ENCODE peak calls at places on chromosomes 3 and 15, in five cellular contexts. A, M, Y, Z and N are unnamed samples. For H3K4me1, the result is how much of the 10 kb centered on the place peaks cover.

GRCh38 chr3:4314688-4315087 is 11.5 kb downstream of the SETMAR start:
- DNase-seq in Y (no peak), Z (no peak), A (no peak), M (no peak), N (no peak)

GRCh38 chr3:62467936-62468722 is 94.8 kb upstream of the FEZF2 start:
- DNase-seq in A (no peak), Y (no peak), Z (no peak), M (no peak), N (no peak)

GRCh38 chr15:86630946-86631345 is 551.3 kb downstream of the AGBL1 start:
- DNase-seq in Y (no peak), Z (no peak), A (no peak), M (no peak), N (no peak)

GRCh38 chr15:45449878-45450277 is 71.5 kb upstream of the GATM start:
- DNase-seq in Y (no peak), Z (no peak), A (peak), M (no peak), N (peak)

GRCh38 chr3:124346487-124346886 is 354.6 kb upstream of the ROPN1 start:
- DNase-seq in A (no peak), Y (no peak), M (no peak), Z (no peak), N (no peak)

GRCh38 chr3:195768831-195769303 is 42.9 kb downstream of the MUC4 start:
- DNase-seq in M (no peak), A (no peak), Z (no peak), Y (no peak), N (peak)

GRCh38 chr3:121735047-121735696 is 14.4 kb downstream of the GOLGB1 start:
- DNase-seq in Y (no peak), M (no peak), A (no peak), Z (no peak), N (no peak)

GRCh38 chr15:66774001-66774814 is 72.2 kb downstream of the SMAD6 start:
- DNase-seq in Y (peak), A (peak), M (peak), Z (peak), N (peak)

GRCh38 chr3:33911525-33912322 is 113.3 kb downstream of the PDCD6IP start:
- DNase-seq in Y (no peak), Z (no peak), A (no peak), M (no peak), N (no peak)

GRCh38 chr3:45572755-45573154 is 21.8 kb upstream of the LIMD1 start:
- DNase-seq in Y (peak), A (no peak), M (no peak), Z (no peak), N (no peak)

GRCh38 chr3:150779402-150779858 is 16.5 kb upstream of the SIAH2 start:
- DNase-seq in A (no peak), Y (no peak), Z (no peak), M (no peak), N (peak)

GRCh38 chr3:45176912-45177311 is 30.7 kb upstream of the CDCP1 start:
- DNase-seq in A (no peak), M (no peak), Y (no peak), Z (no peak), N (no peak)

GRCh38 chr3:8970971-8971589 is 7.8 kb upstream of the RAD18 start:
- DNase-seq in A (peak), Z (peak), Y (no peak), M (no peak), N (no peak)

GRCh38 chr15:41494190-41494921 is 682 bp downstream of the ITPKA start:
- DNase-seq in M (no peak), Y (no peak), Z (no peak), A (peak), N (peak)

GRCh38 chr3:197028711-197029510 is 706 bp downstream of the MELTF start:
- DNase-seq in A (peak), Z (no peak), M (peak), Y (no peak), N (no peak)

GRCh38 chr3:175426805-175427204 is 567.7 kb downstream of the NAALADL2 start:
- DNase-seq in A (no peak), Y (no peak), M (no peak), Z (no peak), N (no peak)

GRCh38 chr3:2098398-2099027 is at the start of gene CNTN4:
- DNase-seq in Z (peak), Y (peak), M (peak), A (no peak), N (peak)

GRCh38 chr3:37310666-37311050 is 136.3 kb upstream of the LRRFIP2 start:
- DNase-seq in Y (no peak), Z (no peak), M (no peak), A (no peak), N (no peak)

GRCh38 chr3:72187131-72187530 is 402.2 kb upstream of the PROK2 start:
- DNase-seq in Z (no peak), Y (no peak), A (no peak), M (no peak), N (no peak)

GRCh38 chr3:39051649-39052557 is at the start of the genes SCN11A and WDR48:
- DNase-seq in M (peak), Z (peak), A (peak), Y (peak), N (peak)

GRCh38 chr15:59401810-59402569 is 29.3 kb upstream of the MYO1E start:
- DNase-seq in Y (no peak), M (no peak), Z (no peak), A (peak), N (no peak)

DNA sequence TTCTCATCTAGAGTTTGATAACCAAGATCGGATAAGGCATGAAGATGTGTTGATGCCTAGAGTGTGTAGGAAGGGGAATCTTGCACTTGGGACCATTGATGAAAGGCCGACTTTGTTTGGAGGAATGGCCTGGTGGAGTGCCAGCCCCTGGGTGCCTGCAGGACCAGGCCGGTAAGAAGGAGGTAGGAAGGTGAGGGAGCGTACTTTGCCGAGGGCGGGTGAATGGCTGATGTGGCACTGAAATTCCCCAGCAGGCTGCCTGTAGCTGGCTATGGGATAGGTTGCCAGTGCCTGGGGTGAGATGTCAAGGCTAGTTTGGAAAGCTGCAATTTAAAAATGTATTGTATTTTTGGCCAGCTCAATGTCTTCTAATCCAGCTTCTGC is 244.5 kb upstream of the ZPLD1 start:
- DNase-seq in Y (no peak), Z (no peak), A (no peak), M (no peak), N (no peak)
- H3K4me1 ChIP-seq in Y (under half), Z (under half), A (under half), M (under half), N (under half)

GRCh38 chr3:190863119-190863465 is 598 bp upstream of the GMNC start:
- DNase-seq in A (no peak), Y (no peak), M (no peak), Z (no peak), N (no peak)

GRCh38 chr3:190864002-190864401 is 1.5 kb upstream of the GMNC start:
- DNase-seq in M (no peak), Z (no peak), A (no peak), Y (no peak), N (no peak)

GRCh38 chr3:190862209-190863118 is at the start of gene GMNC:
- DNase-seq in M (peak), Y (peak), A (peak), Z (peak), N (peak)

GRCh38 chr3:190865419-190865818 is 2.9 kb upstream of the GMNC start:
- DNase-seq in M (no peak), Y (no peak), Z (no peak), A (no peak), N (no peak)

GRCh38 chr3:190865828-190866227 is 3.3 kb upstream of the GMNC start:
- DNase-seq in Z (no peak), M (no peak), A (no peak), Y (no peak), N (no peak)
- TF ChIP-seq CTCF in Z (no peak), M (no peak), A (no peak), Y (no peak), N (peak)

DNA sequence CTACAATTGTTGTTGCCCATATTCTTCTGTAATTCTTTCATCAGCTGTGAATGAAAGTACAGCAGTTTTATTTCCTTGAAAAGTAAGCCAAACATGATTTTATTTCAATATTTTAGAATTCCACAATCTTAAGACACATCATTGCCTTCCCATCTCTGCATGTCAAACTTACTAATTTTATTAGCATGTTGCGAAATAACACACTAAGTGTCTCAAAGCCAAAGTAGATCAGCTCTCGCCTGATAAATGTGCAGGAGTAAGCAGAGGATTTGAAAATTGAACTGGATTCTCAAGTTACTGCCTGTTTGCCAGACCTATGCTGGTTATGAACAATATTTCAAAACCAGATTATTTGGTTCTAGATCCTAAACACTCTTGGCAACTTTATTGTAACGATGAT is 25.7 kb downstream of the TGFBR2 start:
- DNase-seq in M (no peak), Z (no peak), A (no peak), Y (no peak), N (no peak)
- H3K4me1 ChIP-seq in M (under half), Z (under half), A (half or more), Y (half or more), N (under half)

GRCh38 chr3:50337175-50337861 is 3.3 kb downstream of the RASSF1 start:
- DNase-seq in M (peak), Z (peak), A (peak), Y (peak), N (peak)
- TF ChIP-seq CTCF in M (no peak), Z (no peak), A (no peak), Y (no peak), N (no peak)

DNA sequence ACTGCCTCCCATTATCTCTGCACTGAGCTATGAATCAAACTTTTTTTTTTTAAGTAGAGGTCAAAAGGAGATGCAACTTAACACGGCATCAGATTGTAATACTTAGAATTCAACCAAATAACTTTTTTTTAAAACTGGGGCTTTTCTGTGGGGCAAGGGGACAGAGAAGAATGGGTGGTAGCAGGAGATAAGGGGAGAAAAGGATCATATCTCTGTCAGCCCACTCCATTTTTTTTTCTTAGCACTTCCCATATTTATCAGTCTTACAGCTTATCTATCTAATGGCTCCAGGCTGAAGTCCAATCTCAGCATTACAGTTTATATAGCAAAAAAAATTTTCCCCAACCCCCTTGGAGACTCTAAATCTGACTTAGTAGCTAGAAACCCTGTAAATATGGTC is 69.3 kb downstream of the PIK3R4 start:
- DNase-seq in M (no peak), Z (no peak), A (no peak), Y (no peak), N (no peak)
- H3K4me1 ChIP-seq in M (under half), Z (under half), A (under half), Y (under half), N (under half)

GRCh38 chr15:43492266-43492665 is 690 bp downstream of the TP53BP1 start:
- DNase-seq in M (no peak), Z (no peak), A (no peak), Y (no peak), N (no peak)

GRCh38 chr15:43493687-43494472 is 924 bp upstream of the TP53BP1 start:
- DNase-seq in Y (no peak), Z (no peak), M (no peak), A (no peak), N (no peak)

GRCh38 chr15:43488790-43489585 is 4.0 kb downstream of the TP53BP1 start:
- DNase-seq in Y (no peak), Z (no peak), A (no peak), M (no peak), N (no peak)

GRCh38 chr15:43487271-43487895 is 5.6 kb downstream of the TP53BP1 start:
- DNase-seq in A (no peak), M (no peak), Y (no peak), Z (no peak), N (no peak)

DNA sequence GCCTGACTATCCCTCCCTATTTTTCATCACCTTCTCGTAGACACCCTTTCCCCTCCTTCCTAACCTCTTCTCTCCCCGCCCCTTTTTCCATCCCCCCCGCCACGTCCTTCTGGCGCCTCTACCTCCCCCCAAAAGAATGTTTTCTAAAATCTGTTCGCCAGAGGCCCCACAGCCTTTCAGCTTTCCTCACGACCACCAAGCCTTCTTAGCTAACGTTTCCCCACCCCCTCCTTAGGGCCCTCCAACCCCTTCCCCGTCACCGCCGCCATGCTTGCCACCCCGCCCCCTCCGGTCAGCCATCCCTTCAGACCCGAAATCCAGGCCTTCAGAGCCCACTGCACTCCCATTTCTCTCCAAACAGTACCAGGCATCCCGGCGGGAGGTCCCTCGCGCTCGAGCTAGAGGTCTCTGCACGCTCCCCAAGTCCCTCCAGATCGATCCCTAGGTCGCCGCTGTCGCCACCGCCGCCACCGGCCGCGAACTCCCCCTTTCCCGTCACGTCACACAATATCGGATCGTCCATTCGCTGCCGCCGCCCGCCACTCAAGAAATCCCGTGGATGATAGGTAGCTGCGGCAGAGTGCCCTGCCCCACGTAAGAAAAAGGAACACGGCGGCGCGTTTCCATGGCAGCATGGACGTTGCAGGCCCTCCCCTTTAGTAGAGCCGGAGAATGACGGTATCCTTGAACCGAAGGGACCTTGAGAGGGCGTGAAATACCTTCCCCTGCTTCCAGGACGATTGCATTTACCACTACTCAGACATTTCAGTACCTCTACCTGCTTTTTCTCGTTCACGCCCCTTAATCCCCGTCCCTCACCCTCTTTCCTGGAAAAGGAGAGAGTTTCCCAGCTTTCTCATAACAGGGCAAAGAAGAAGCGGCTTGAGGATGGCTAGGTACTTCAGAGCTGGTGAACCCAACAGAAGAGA is at the start of gene TP53BP1:
- DNase-seq in Y (peak), M (peak), Z (peak), A (peak), N (peak)
- TF ChIP-seq CTCF in Y (no peak), M (no peak), Z (peak), A (no peak), N (no peak)

GRCh38 chr15:74869372-74869725 is 3.8 kb downstream of the SCAMP2 start:
- DNase-seq in Z (no peak), M (no peak), Y (no peak), A (no peak), N (no peak)
- H3K4me1 ChIP-seq in Z (under half), M (under half), Y (half or more), A (half or more), N (under half)

DNA sequence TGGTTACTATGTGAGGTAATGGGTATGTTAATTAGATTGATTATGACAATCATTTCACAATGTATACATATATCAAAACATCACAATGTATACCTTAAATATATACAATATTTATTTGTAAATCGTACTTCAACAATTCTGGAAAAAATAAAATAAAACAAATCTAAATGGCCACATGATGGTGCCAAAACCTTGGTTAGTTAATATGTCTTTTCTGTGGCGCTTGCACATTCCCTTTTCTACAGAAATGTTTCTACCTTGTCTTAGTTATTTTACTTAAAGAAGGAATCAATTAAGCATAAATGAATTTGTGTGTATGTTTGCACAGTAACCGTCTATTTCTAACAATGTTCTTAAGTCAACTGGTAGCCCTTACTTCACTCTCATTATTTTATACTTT is 53.4 kb downstream of the OXSM start:
- DNase-seq in Z (no peak), M (no peak), A (no peak), Y (no peak), N (no peak)
- TF ChIP-seq CTCF in Z (peak), M (no peak), A (no peak), Y (no peak), N (no peak)